ENCODE peak calls at places on chromosomes 13 and 19, in four cellular contexts. Z, E, K and W are unnamed samples.

GRCh38 chr13:24203726-24204295 is 43.3 kb downstream of the SPATA13 start:
- DNase-seq in Z (no peak), E (peak; percentile 50), K (no peak), W (peak; percentile 44)

GRCh38 chr13:112624602-112625430 is 36.9 kb upstream of the TUBGCP3 start:
- DNase-seq in Z (no peak), E (no peak), K (no peak), W (no peak)

GRCh38 chr19:17309962-17310461 is 649 bp downstream of the DDA1 start:
- DNase-seq in Z (no peak), E (no peak), K (no peak), W (no peak)

GRCh38 chr13:27997904-27998522 is 9.5 kb upstream of the URAD start:
- DNase-seq in Z (no peak), E (peak; percentile 28), K (peak; percentile 86), W (peak; percentile 56)

GRCh38 chr13:51782026-51782710 is 21.8 kb downstream of the DHRS12 start:
- DNase-seq in Z (no peak), E (no peak), K (no peak), W (no peak)

GRCh38 chr13:111033172-111034133 is 81.7 kb upstream of the ARHGEF7 start:
- DNase-seq in Z (no peak), E (no peak), K (no peak), W (no peak)

GRCh38 chr19:48970139-48970766 is 5.1 kb downstream of the FTL start:
- DNase-seq in Z (no peak), E (no peak), K (no peak), W (peak; percentile 27)

GRCh38 chr19:5186293-5187050 is 154.1 kb downstream of the PTPRS start:
- DNase-seq in Z (no peak), E (peak; percentile 67), K (no peak), W (no peak)

GRCh38 chr19:28242317-28242927 is 970.5 kb downstream of the UQCRFS1 start:
- DNase-seq in Z (no peak), E (no peak), K (peak; percentile 73), W (no peak)

GRCh38 chr13:59877933-59878332 is 285.8 kb downstream of the DIAPH3 start:
- DNase-seq in Z (no peak), E (peak; percentile 60), K (no peak), W (no peak)

GRCh38 chr13:95098916-95099315 is 202.3 kb downstream of the ABCC4 start:
- DNase-seq in Z (no peak), E (no peak), K (no peak), W (no peak)

GRCh38 chr19:47049307-47049700 is 880 bp upstream of the TMEM160 start:
- DNase-seq in Z (no peak), E (peak; percentile 44), K (peak; percentile 90), W (no peak)

GRCh38 chr19:38402967-38403674 is at the start of gene FAM98C:
- DNase-seq in Z (peak; percentile 94), E (peak; percentile 92), K (peak; percentile 99), W (peak; percentile 96)

GRCh38 chr19:1324249-1324791 is 38.6 kb downstream of the EFNA2 start:
- DNase-seq in Z (no peak), E (no peak), K (no peak), W (no peak)

GRCh38 chr19:1322198-1322981 is 36.7 kb downstream of the EFNA2 start:
- DNase-seq in Z (no peak), E (no peak), K (no peak), W (no peak)

GRCh38 chr19:1318678-1319471 is 33.2 kb downstream of the EFNA2 start:
- DNase-seq in Z (no peak), E (no peak), K (no peak), W (no peak)

GRCh38 chr19:1324792-1325567 is 39.3 kb downstream of the EFNA2 start:
- DNase-seq in Z (no peak), E (peak; percentile 61), K (no peak), W (peak; percentile 47)

DNA sequence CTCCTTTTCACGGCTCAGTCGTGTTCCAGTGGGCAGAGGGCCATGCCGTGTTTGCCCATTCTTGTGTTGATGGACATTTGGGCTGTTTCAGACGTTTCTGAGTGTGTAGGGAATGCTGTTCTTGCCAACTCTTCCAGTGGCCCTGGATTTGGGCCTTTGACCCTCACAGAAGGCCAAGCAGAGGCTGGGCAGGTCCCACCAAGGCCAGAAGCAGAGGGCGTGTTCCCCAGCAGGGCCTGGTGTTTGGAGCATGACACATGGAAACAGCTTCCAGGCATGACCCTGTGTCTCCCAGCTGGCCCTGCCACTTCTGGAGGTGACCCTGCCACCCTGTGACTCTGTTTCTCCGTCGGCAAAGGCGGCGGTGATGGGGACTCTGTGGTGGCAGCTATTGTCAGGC is 35.9 kb downstream of the EFNA2 start:
- DNase-seq in Z (no peak), E (no peak), K (no peak), W (no peak)
- H2AK5ac ChIP-seq in Z (peak overlapping the region; percentile 65), E (no peak overlapping the region), K (no peak overlapping the region), W (no peak overlapping the region)

GRCh38 chr13:45807520-45808099 is 43.9 kb downstream of the SIAH3 start:
- DNase-seq in Z (no peak), E (peak; percentile 17), K (peak; percentile 93), W (peak; percentile 62)

GRCh38 chr13:45817833-45818232 is 33.7 kb downstream of the SIAH3 start:
- DNase-seq in Z (no peak), E (no peak), K (peak; percentile 58), W (no peak)

GRCh38 chr13:45809810-45810394 is 41.7 kb downstream of the SIAH3 start:
- DNase-seq in Z (no peak), E (no peak), K (no peak), W (peak; percentile 20)

GRCh38 chr13:45811891-45812583 is 39.5 kb downstream of the SIAH3 start:
- DNase-seq in Z (no peak), E (no peak), K (no peak), W (no peak)

DNA sequence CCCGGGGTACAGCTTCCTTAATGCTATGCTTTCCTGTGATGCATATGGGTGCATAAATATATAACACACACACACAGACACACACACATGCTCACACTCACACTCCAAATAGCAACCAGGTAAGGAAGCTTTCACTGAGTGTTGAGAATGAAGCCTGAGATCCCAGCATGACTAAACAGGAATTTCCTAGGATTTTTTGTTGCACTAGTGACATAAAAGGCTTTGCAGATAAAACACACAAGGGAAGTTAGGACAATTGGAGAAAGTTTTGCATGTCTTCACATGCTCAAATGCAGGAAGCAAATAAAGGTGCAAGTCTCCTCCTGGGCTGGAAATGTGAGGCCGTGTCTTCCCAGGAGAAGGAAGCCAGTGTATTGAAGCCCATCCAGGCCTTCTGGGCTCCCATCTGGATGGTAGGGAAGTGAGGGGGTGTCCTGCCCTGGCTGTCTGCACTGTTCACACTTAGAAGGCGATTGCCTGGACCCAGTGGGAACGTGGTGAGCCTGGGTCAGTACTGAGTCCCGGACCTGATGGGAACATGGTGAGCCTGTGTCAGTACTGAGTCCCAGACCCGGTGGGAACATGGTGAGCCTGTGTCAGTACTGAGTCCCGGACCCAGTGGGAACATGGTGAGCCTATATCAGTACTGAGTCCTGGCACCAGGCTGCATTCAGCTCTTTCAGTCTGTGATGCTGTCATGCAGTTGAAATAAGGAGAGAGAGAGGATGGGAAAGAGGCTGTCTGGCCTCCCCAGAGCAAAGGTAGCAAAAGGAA is 38.8 kb downstream of the SIAH3 start:
- DNase-seq in Z (no peak), E (no peak), K (no peak), W (no peak)
- H2BK120ac ChIP-seq in Z (no peak overlapping the region), E (no peak overlapping the region), K (no peak overlapping the region), W (no peak overlapping the region)

DNA sequence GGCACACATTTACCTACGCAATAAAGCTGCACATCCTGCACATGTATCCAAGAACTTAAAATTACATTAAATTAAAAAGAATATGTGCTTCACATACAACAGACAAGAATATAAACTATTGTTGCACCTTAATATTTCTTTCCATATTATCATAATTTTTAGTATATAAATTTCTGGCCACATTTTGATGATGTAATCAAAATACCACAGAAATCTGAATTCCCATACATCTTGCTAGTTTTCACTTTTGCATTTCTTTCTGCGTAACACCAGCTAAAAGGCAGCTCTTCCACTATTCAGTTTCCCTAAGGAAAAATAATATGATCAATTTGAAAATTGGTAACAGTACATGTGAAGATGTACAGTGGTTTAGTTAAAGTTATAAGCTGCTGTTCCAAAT is 42.6 kb downstream of the FGF14 start:
- DNase-seq in Z (no peak), E (no peak), K (no peak), W (no peak)
- H2AK5ac ChIP-seq in Z (no peak overlapping the region), E (no peak overlapping the region), K (no peak overlapping the region), W (no peak overlapping the region)

GRCh38 chr19:36772341-36773222 is at the start of gene ZNF850:
- DNase-seq in Z (peak; percentile 68), E (peak; percentile 92), K (peak; percentile 97), W (peak; percentile 95)
- H2BK120ac ChIP-seq in Z (peak within 1 kb of the TSS; percentile 95), E (no peak within 1 kb of the TSS), K (no peak within 1 kb of the TSS), W (no peak within 1 kb of the TSS)

GRCh38 chr19:35117017-35117570 is 1.5 kb downstream of the FXYD3 start:
- DNase-seq in Z (no peak), E (no peak), K (no peak), W (no peak)

GRCh38 chr19:35116085-35116801 is 620 bp downstream of the FXYD3 start:
- DNase-seq in Z (no peak), E (no peak), K (no peak), W (no peak)

GRCh38 chr19:35115538-35115951 is at the start of gene FXYD3:
- DNase-seq in Z (no peak), E (no peak), K (no peak), W (no peak)

GRCh38 chr19:35112995-35113693 is 2.5 kb upstream of the FXYD3 start:
- DNase-seq in Z (no peak), E (no peak), K (no peak), W (no peak)

DNA sequence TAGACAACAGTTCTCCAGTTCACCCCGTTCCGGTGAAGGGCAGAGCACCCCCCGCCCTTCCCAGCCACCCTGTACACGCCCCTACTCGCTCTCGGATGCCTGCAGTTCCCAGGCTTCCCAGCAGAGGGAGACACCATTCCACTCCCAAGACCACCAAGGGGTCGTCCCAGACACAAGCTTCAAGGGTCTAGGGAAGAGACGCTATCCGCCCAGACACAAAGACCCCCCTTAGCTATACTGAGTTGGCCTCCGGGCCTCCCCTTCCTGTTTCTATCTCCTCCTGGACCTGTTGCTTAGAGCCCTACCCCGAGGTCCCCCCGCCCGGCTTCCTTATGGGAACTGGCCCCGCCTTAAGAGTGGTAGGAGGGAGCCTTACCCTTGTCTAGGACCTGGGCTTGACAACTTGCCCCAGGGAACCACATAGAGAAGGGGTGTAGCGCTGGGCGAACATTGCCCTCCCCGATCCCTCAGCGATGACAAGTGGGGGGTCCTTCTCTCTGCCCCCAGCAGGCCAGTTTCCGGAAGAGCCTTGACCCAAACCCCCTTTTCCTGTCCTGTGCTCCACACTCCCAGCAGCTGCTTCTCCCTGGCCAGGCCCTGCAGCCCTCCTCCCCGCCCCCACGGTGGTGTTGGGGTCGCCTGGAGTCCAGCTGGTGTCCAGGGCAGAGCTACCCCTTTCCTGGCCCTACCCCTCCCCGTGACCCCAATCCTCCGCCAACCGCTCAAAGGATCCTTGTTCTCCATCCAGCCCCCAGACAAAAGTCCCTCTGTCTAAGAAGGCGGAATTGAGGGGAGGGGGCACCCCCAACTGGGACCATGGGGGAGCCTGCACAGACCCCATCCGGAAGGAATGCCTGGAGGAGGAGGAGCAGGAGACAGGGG is 726 bp upstream of the FXYD3 start:
- DNase-seq in Z (peak; percentile 73), E (peak; percentile 27), K (peak; percentile 84), W (peak; percentile 47)
- H2AK5ac ChIP-seq in Z (no peak overlapping the region), E (no peak overlapping the region), K (no peak overlapping the region), W (no peak overlapping the region)